ENCODE peak calls at places on chromosomes 4 and X, in six cellular contexts. R is cardiac muscle cell, C is SHP77, B is COR-L47, Y is endothelial cell of umbilical vein, W is hypothalamus. S is an unnamed sample.
A peak's percentile ranks its signal among the peaks of the same experiment; 100 is the strongest.

GRCh38 chrX:69357293-69357692 is 146.8 kb upstream of the NALF2 start:
- DNase-seq in R (no peak), C (no peak), W (no peak), Y (no peak), B (no peak), S (no peak)

GRCh38 chrX:100413231-100413630 is 3.2 kb upstream of the PCDH19 start:
- DNase-seq in B (peak; percentile 27), R (peak; percentile 84), Y (peak; percentile 61), W (no peak), C (peak; percentile 11), S (no peak)

GRCh38 chr4:130478406-130478805 is 1382.5 kb downstream of the C4orf33 start:
- DNase-seq in C (no peak), Y (peak; percentile 2), B (no peak), R (no peak), W (no peak), S (no peak)

GRCh38 chr4:40437741-40438383 is 102.7 kb downstream of the CHRNA9 start:
- DNase-seq in C (no peak), R (no peak), W (no peak), B (no peak), Y (no peak), S (no peak)

GRCh38 chrX:27336466-27337091 is 126.6 kb downstream of the PPP4R3C start:
- DNase-seq in Y (peak; percentile 16), W (peak; percentile 0), B (peak; percentile 24), R (peak; percentile 47), C (peak; percentile 4), S (no peak)

GRCh38 chrX:118117069-118117405 is 427 bp upstream of the KLHL13 start:
- DNase-seq in Y (no peak), R (no peak), B (no peak), W (no peak), C (peak; percentile 2), S (no peak)

GRCh38 chrX:68945603-68946228 is 116.9 kb downstream of the EFNB1 start:
- DNase-seq in B (no peak), R (no peak), W (no peak), C (no peak), Y (peak; percentile 54), S (no peak)

GRCh38 chrX:9906919-9907318 is 60.2 kb upstream of the CLDN34 start:
- DNase-seq in R (no peak), B (no peak), Y (no peak), W (no peak), C (no peak), S (no peak)

GRCh38 chr4:153205757-153206156 is 1.5 kb downstream of the TRIM2 start:
- DNase-seq in Y (no peak), R (no peak), C (no peak), W (no peak), B (no peak), S (peak; percentile 72)

GRCh38 chr4:85901500-85901899 is 426.6 kb downstream of the ARHGAP24 start:
- DNase-seq in Y (no peak), B (no peak), W (no peak), R (no peak), C (no peak), S (no peak)

GRCh38 chr4:67568820-67569219 is 10.3 kb downstream of the STAP1 start:
- DNase-seq in Y (no peak), C (no peak), W (no peak), R (no peak), B (no peak), S (no peak)

GRCh38 chrX:118337687-118338086 is 8.2 kb upstream of the WDR44 start:
- DNase-seq in R (no peak), B (no peak), W (no peak), C (no peak), Y (no peak), S (no peak)

GRCh38 chr4:184362338-184362737 is 112.0 kb downstream of the IRF2 start:
- DNase-seq in Y (no peak), B (no peak), W (no peak), R (no peak), C (no peak), S (no peak)

GRCh38 chr4:6378493-6379445 is 93.6 kb downstream of the PPP2R2C start:
- DNase-seq in C (no peak), W (no peak), B (no peak), R (no peak), Y (no peak), S (peak; percentile 40)

GRCh38 chrX:43618376-43619205 is 37.5 kb upstream of the MAOA start:
- DNase-seq in B (no peak), W (no peak), C (no peak), Y (no peak), R (no peak), S (no peak)

GRCh38 chr4:162245051-162245450 is 81.3 kb upstream of the FSTL5 start:
- DNase-seq in R (no peak), W (no peak), C (no peak), B (no peak), Y (no peak), S (no peak)

GRCh38 chrX:150833454-150834056 is 64.9 kb downstream of the CD99L2 start:
- DNase-seq in B (no peak), W (no peak), C (no peak), Y (no peak), R (no peak), S (no peak)

GRCh38 chr4:177250056-177250696 is 59.5 kb upstream of the NEIL3 start:
- DNase-seq in R (peak; percentile 83), Y (peak; percentile 65), W (peak; percentile 55), B (peak; percentile 63), C (peak; percentile 4), S (peak; percentile 85)

GRCh38 chr4:48315728-48316630 is 25.4 kb upstream of the SLAIN2 start:
- DNase-seq in R (peak; percentile 44), W (no peak), B (peak; percentile 43), C (peak; percentile 14), Y (peak; percentile 64), S (no peak)

GRCh38 chrX:111170017-111170416 is 74.0 kb downstream of the PAK3 start:
- DNase-seq in R (no peak), B (no peak), Y (no peak), C (no peak), W (no peak), S (no peak)

GRCh38 chrX:13876652-13877051 is 59.8 kb upstream of the GPM6B start:
- DNase-seq in W (no peak), C (no peak), Y (no peak), B (no peak), R (no peak), S (no peak)

GRCh38 chrX:323721-324628 is 5.4 kb upstream of the GTPBP6 start:
- DNase-seq in Y (no peak), R (peak; percentile 74), B (no peak), C (no peak), W (no peak), S (peak; percentile 74)

GRCh38 chr4:187433141-187433540 is 562.4 kb upstream of the ZFP42 start:
- DNase-seq in W (no peak), R (no peak), B (no peak), Y (no peak), C (no peak), S (no peak)

GRCh38 chrX:63434665-63435064 is 83.5 kb upstream of the SPIN4 start:
- DNase-seq in B (no peak), R (peak; percentile 14), C (no peak), W (no peak), Y (peak; percentile 85), S (no peak)

GRCh38 chr4:4226606-4227438 is at the start of gene OTOP1:
- DNase-seq in W (no peak), B (no peak), R (no peak), C (no peak), Y (no peak), S (peak; percentile 76)

GRCh38 chr4:122775987-122776836 is 43.7 kb downstream of the BBS12 start:
- DNase-seq in R (no peak), B (peak; percentile 18), W (no peak), C (no peak), Y (no peak), S (no peak)

GRCh38 chrX:136781180-136781797 is 557 bp upstream of the ARHGEF6 start:
- DNase-seq in W (no peak), Y (peak; percentile 5), C (no peak), B (no peak), R (no peak), S (no peak)

GRCh38 chr4:36218121-36218520 is 26.2 kb downstream of the ARAP2 start:
- DNase-seq in Y (no peak), W (no peak), B (no peak), C (no peak), R (no peak), S (no peak)

GRCh38 chr4:118839221-118839927 is 3.4 kb upstream of the SEC24D start:
- DNase-seq in W (no peak), Y (no peak), B (no peak), C (no peak), R (no peak), S (no peak)

GRCh38 chr4:82802906-82803305 is 4.3 kb upstream of the SCD5 start:
- DNase-seq in R (no peak), B (no peak), C (no peak), Y (no peak), W (no peak), S (no peak)

GRCh38 chr4:110926841-110927400 is 304.0 kb upstream of the PITX2 start:
- DNase-seq in C (no peak), Y (no peak), W (no peak), B (no peak), R (no peak), S (no peak)

GRCh38 chr4:119728692-119729593 is 100.3 kb upstream of the PDE5A start:
- DNase-seq in B (no peak), R (no peak), Y (no peak), W (no peak), C (no peak), S (no peak)